ENCODE peak calls at places on chromosomes 4 and X, in eight cellular contexts. F, D, J, X, A, B, W and Q are unnamed samples.

GRCh38 chr4:41763741-41764140 is 15.2 kb upstream of the PHOX2B start:
- DNase-seq in F (no peak), D (no peak), J (no peak), X (no peak), A (no peak), B (no peak), W (no peak), Q (no peak)

GRCh38 chr4:65943076-65943475 is 272.8 kb upstream of the EPHA5 start:
- DNase-seq in F (no peak), D (no peak), J (no peak), X (no peak), A (no peak), B (no peak), W (no peak), Q (no peak)

GRCh38 chrX:129846686-129847085 is 3.0 kb upstream of the ZDHHC9 start:
- DNase-seq in F (no peak), D (no peak), J (no peak), X (no peak), A (no peak), B (no peak), W (no peak), Q (no peak)

GRCh38 chr4:77538574-77539157 is 67.0 kb upstream of the CXCL13 start:
- DNase-seq in F (no peak), D (no peak), J (no peak), X (no peak), A (no peak), B (no peak), W (peak; percentile 86), Q (no peak)

GRCh38 chr4:7917669-7918068 is 22.0 kb downstream of the AFAP1 start:
- DNase-seq in F (no peak), D (no peak), J (no peak), X (no peak), A (no peak), B (no peak), W (no peak), Q (no peak)

GRCh38 chrX:112011376-112011775 is 71.2 kb downstream of the TRPC5 start:
- DNase-seq in F (no peak), D (no peak), J (no peak), X (no peak), A (no peak), B (no peak), W (no peak), Q (no peak)

GRCh38 chr4:31058656-31059055 is 338.5 kb downstream of the PCDH7 start:
- DNase-seq in F (no peak), D (no peak), J (no peak), X (no peak), A (no peak), B (no peak), W (no peak), Q (no peak)

GRCh38 chrX:55981603-55982002 is 250.6 kb upstream of the KLF8 start:
- DNase-seq in F (no peak), D (no peak), J (no peak), X (no peak), A (no peak), B (no peak), W (no peak), Q (no peak)

GRCh38 chrX:30781711-30782444 is 107.2 kb downstream of the TAB3 start:
- DNase-seq in F (no peak), D (no peak), J (no peak), X (no peak), A (no peak), B (no peak), W (no peak), Q (no peak)

GRCh38 chr4:1764670-1765069 is 28.4 kb upstream of the FGFR3 start:
- DNase-seq in F (no peak), D (no peak), J (no peak), X (no peak), A (no peak), B (no peak), W (no peak), Q (no peak)

GRCh38 chrX:118971552-118971951 is 2.9 kb upstream of the LONRF3 start:
- DNase-seq in F (no peak), D (no peak), J (no peak), X (no peak), A (no peak), B (no peak), W (no peak), Q (no peak)

GRCh38 chr4:115028682-115029385 is 84.6 kb downstream of the NDST4 start:
- DNase-seq in F (no peak), D (no peak), J (no peak), X (no peak), A (no peak), B (no peak), W (no peak), Q (no peak)

GRCh38 chr4:144633215-144633614 is 12.7 kb upstream of the HHIP start:
- DNase-seq in F (no peak), D (no peak), J (peak; percentile 6), X (no peak), A (no peak), B (no peak), W (no peak), Q (no peak)

GRCh38 chr4:23889814-23890269 is at the start of gene PPARGC1A:
- DNase-seq in F (peak; percentile 41), D (no peak), J (peak; percentile 26), X (no peak), A (no peak), B (no peak), W (peak; percentile 70), Q (no peak)

GRCh38 chrX:73943900-73944581 is 359.9 kb upstream of the ZCCHC13 start:
- DNase-seq in F (peak; percentile 82), D (peak; percentile 88), J (peak; percentile 94), X (peak; percentile 66), A (peak; percentile 91), B (peak; percentile 95), W (peak; percentile 93), Q (peak; percentile 91)

GRCh38 chr4:38488891-38489861 is 174.8 kb upstream of the KLF3 start:
- DNase-seq in F (no peak), D (peak; percentile 13), J (no peak), X (no peak), A (no peak), B (no peak), W (no peak), Q (no peak)

GRCh38 chr4:41935652-41936021 is 408 bp downstream of the TMEM33 start:
- DNase-seq in F (no peak), D (no peak), J (peak; percentile 64), X (no peak), A (peak; percentile 8), B (no peak), W (no peak), Q (no peak)

GRCh38 chr4:1767770-1768366 is 25.2 kb upstream of the FGFR3 start:
- DNase-seq in F (no peak), D (peak; percentile 82), J (peak; percentile 59), X (no peak), A (peak; percentile 76), B (no peak), W (peak; percentile 47), Q (no peak)

GRCh38 chr4:122755675-122756074 is 23.2 kb downstream of the BBS12 start:
- DNase-seq in F (no peak), D (no peak), J (no peak), X (no peak), A (no peak), B (no peak), W (no peak), Q (no peak)

GRCh38 chr4:62896721-62897120 is 1512.5 kb downstream of the TECRL start:
- DNase-seq in F (no peak), D (no peak), J (no peak), X (no peak), A (no peak), B (no peak), W (no peak), Q (no peak)

GRCh38 chrX:129932792-129933321 is 26.9 kb downstream of the UTP14A start:
- DNase-seq in F (peak; percentile 32), D (peak; percentile 45), J (peak; percentile 40), X (no peak), A (no peak), B (no peak), W (no peak), Q (no peak)

GRCh38 chr4:7124643-7125442 is 57.0 kb upstream of the GRPEL1 start:
- DNase-seq in F (no peak), D (no peak), J (peak; percentile 51), X (no peak), A (peak; percentile 86), B (no peak), W (peak; percentile 66), Q (no peak)

GRCh38 chr4:73103799-73104503 is 34.4 kb upstream of the COX18 start:
- DNase-seq in F (no peak), D (no peak), J (peak; percentile 34), X (no peak), A (no peak), B (no peak), W (no peak), Q (no peak)

GRCh38 chr4:5199912-5200311 is 148.6 kb downstream of the STK32B start:
- DNase-seq in F (no peak), D (no peak), J (no peak), X (no peak), A (no peak), B (no peak), W (no peak), Q (no peak)

GRCh38 chr4:134174271-134174670 is 27.3 kb downstream of the PABPC4L start:
- DNase-seq in F (no peak), D (no peak), J (no peak), X (no peak), A (no peak), B (no peak), W (no peak), Q (no peak)

GRCh38 chrX:386768-387575 is at the start of gene PPP2R3B:
- DNase-seq in F (peak; percentile 100), D (peak; percentile 99), J (peak; percentile 93), X (peak; percentile 99), A (peak; percentile 100), B (no peak), W (peak; percentile 99), Q (peak; percentile 99)

GRCh38 chrX:16199343-16199742 is 32.1 kb downstream of the MAGEB17 start:
- DNase-seq in F (no peak), D (no peak), J (no peak), X (no peak), A (no peak), B (no peak), W (no peak), Q (no peak)

GRCh38 chr4:13484749-13485345 is 707 bp upstream of the RAB28 start:
- DNase-seq in F (no peak), D (no peak), J (no peak), X (no peak), A (peak; percentile 2), B (peak; percentile 65), W (no peak), Q (no peak)

GRCh38 chr4:75892508-75892907 is 9.7 kb downstream of the PPEF2 start:
- DNase-seq in F (no peak), D (no peak), J (no peak), X (no peak), A (no peak), B (no peak), W (no peak), Q (no peak)

GRCh38 chr4:56742080-56742871 is 61.2 kb upstream of the HOPX start:
- DNase-seq in F (no peak), D (no peak), J (no peak), X (no peak), A (peak; percentile 60), B (no peak), W (no peak), Q (no peak)

GRCh38 chr4:38266616-38267015 is 306.4 kb downstream of the PTTG2 start:
- DNase-seq in F (no peak), D (no peak), J (no peak), X (no peak), A (peak; percentile 37), B (no peak), W (no peak), Q (no peak)

GRCh38 chr4:177108708-177109107 is 201.0 kb upstream of the NEIL3 start:
- DNase-seq in F (no peak), D (no peak), J (peak; percentile 9), X (no peak), A (peak; percentile 26), B (no peak), W (no peak), Q (no peak)

GRCh38 chr4:6032249-6033244 is 14.3 kb upstream of the C4orf50 start:
- DNase-seq in F (no peak), D (no peak), J (no peak), X (no peak), A (no peak), B (no peak), W (peak; percentile 72), Q (no peak)

GRCh38 chr4:20320232-20320631 is 68.5 kb downstream of the SLIT2 start:
- DNase-seq in F (no peak), D (no peak), J (no peak), X (no peak), A (no peak), B (no peak), W (no peak), Q (no peak)